ENCODE peak calls at places on chromosomes 7 and 10, in ten cellular contexts. Y, L, B, H, X, N, F, G, V and J are unnamed samples.

GRCh38 chr7:135928136-135928535 is 49.0 kb downstream of the MTPN start:
- DNase-seq in F (no peak), X (no peak), V (no peak), B (no peak), L (no peak), H (no peak), G (peak), Y (no peak), N (no peak), J (no peak)

GRCh38 chr7:124686543-124687161 is 78.9 kb downstream of the GPR37 start:
- DNase-seq in Y (no peak), B (no peak), X (no peak), N (no peak), H (no peak), F (no peak), L (no peak), V (no peak), G (no peak), J (no peak)

GRCh38 chr7:2954433-2954853 is 89.2 kb downstream of the CARD11 start:
- DNase-seq in G (no peak), F (no peak), N (no peak), X (no peak), B (no peak), H (no peak), Y (no peak), V (peak), L (no peak), J (no peak)

GRCh38 chr10:26697922-26698608 is 564 bp downstream of the PDSS1 start:
- DNase-seq in G (no peak), L (no peak), F (no peak), X (no peak), H (no peak), Y (no peak), B (no peak), V (no peak), N (no peak), J (no peak)

GRCh38 chr10:6218692-6219493 is 16.2 kb downstream of the PFKFB3 start:
- DNase-seq in F (no peak), H (peak), L (peak), X (no peak), V (no peak), Y (peak), G (peak), B (no peak), N (no peak), J (no peak)

GRCh38 chr10:127979566-127979965 is 72.7 kb downstream of the PTPRE start:
- DNase-seq in L (no peak), B (no peak), Y (no peak), X (no peak), H (no peak), G (no peak), F (peak), V (no peak), N (no peak), J (no peak)

GRCh38 chr10:75104842-75105241 is 6.6 kb upstream of the SAMD8 start:
- DNase-seq in X (no peak), F (no peak), V (no peak), N (no peak), G (no peak), H (no peak), B (no peak), L (no peak), Y (no peak), J (no peak)

GRCh38 chr10:59753267-59753666 is at the start of gene MRLN:
- DNase-seq in L (no peak), H (no peak), Y (no peak), V (no peak), X (no peak), G (no peak), N (no peak), F (no peak), B (no peak), J (no peak)

GRCh38 chr7:137266764-137267163 is 76.8 kb downstream of the PTN start:
- DNase-seq in G (no peak), X (no peak), N (no peak), Y (no peak), L (no peak), F (no peak), V (no peak), B (no peak), H (no peak), J (no peak)

GRCh38 chr7:155732275-155732674 is 80.0 kb downstream of the SHH start:
- DNase-seq in B (no peak), V (no peak), Y (no peak), X (no peak), N (no peak), G (no peak), H (no peak), F (no peak), L (no peak), J (no peak)

GRCh38 chr7:96061844-96062243 is 260.1 kb downstream of the SLC25A13 start:
- DNase-seq in F (no peak), X (no peak), N (no peak), B (no peak), H (no peak), L (no peak), V (no peak), Y (peak), G (no peak), J (no peak)

GRCh38 chr10:121598261-121599249 is at the start of gene FGFR2:
- DNase-seq in L (no peak), H (no peak), V (no peak), X (no peak), Y (peak), N (no peak), G (no peak), B (peak), F (peak), J (no peak)

GRCh38 chr10:50369931-50370330 is 118.6 kb upstream of the ASAH2 start:
- DNase-seq in L (no peak), V (no peak), H (no peak), N (no peak), F (no peak), Y (no peak), B (no peak), G (no peak), X (no peak), J (no peak)

GRCh38 chr10:129161184-129161583 is 305.9 kb upstream of the MGMT start:
- DNase-seq in N (no peak), L (no peak), V (no peak), B (no peak), F (peak), Y (peak), H (no peak), X (no peak), G (peak), J (no peak)

GRCh38 chr10:24444337-24444736 is 235.4 kb downstream of the KIAA1217 start:
- DNase-seq in G (peak), V (no peak), Y (peak), L (no peak), H (peak), N (no peak), X (no peak), B (no peak), F (no peak), J (no peak)

GRCh38 chr7:158192956-158193355 is 394.7 kb downstream of the PTPRN2 start:
- DNase-seq in N (no peak), Y (no peak), V (no peak), F (no peak), H (no peak), X (no peak), B (no peak), L (no peak), G (no peak), J (no peak)

GRCh38 chr7:99027841-99028240 is 116.1 kb downstream of the SMURF1 start:
- DNase-seq in L (no peak), G (no peak), V (no peak), N (no peak), H (no peak), F (no peak), X (no peak), B (no peak), Y (no peak), J (no peak)

GRCh38 chr10:33412261-33413092 is 78.0 kb upstream of the NRP1 start:
- DNase-seq in L (peak), H (peak), F (no peak), N (no peak), G (peak), V (no peak), Y (peak), X (no peak), B (no peak), J (no peak)

GRCh38 chr7:121003986-121004685 is 15.6 kb downstream of the CPED1 start:
- DNase-seq in H (no peak), F (no peak), L (no peak), V (no peak), G (no peak), N (no peak), B (no peak), Y (no peak), X (no peak), J (no peak)

GRCh38 chr7:2982831-2983230 is 60.8 kb downstream of the CARD11 start:
- DNase-seq in H (no peak), V (peak), G (no peak), B (no peak), F (no peak), L (no peak), Y (no peak), N (peak), X (no peak), J (no peak)

GRCh38 chr7:66697451-66698438 is 42.8 kb upstream of the RABGEF1 start:
- DNase-seq in N (no peak), F (no peak), V (no peak), X (peak), L (peak), B (peak), Y (peak), G (peak), H (no peak), J (no peak)

GRCh38 chr7:107262857-107263256 is 94.1 kb downstream of the HBP1 start:
- DNase-seq in H (no peak), G (no peak), Y (peak), N (no peak), L (no peak), F (no peak), X (no peak), V (no peak), B (no peak), J (no peak)

GRCh38 chr7:131244259-131244852 is 83.3 kb upstream of the MKLN1 start:
- DNase-seq in B (peak), Y (peak), V (no peak), L (peak), F (peak), N (no peak), H (peak), X (peak), G (peak), J (no peak)

GRCh38 chr10:99984201-99984600 is 25.5 kb downstream of the DNMBP start:
- DNase-seq in H (no peak), X (no peak), L (no peak), Y (no peak), F (no peak), N (no peak), G (peak), B (no peak), V (no peak), J (no peak)